ENCODE peak calls at places on chromosome 11, in six cellular contexts. A, T, V, F, E and S are unnamed samples.

GRCh38 chr11:102497061-102497460 is 33.5 kb downstream of the MMP7 start:
- DNase-seq in A (peak), T (no peak), V (peak), F (no peak), E (no peak), S (no peak)

GRCh38 chr11:65743928-65744698 is 23.5 kb upstream of the RNASEH2C start:
- DNase-seq in A (peak), T (no peak), V (peak), F (peak), E (peak), S (no peak)

GRCh38 chr11:1759851-1760220 is 3.9 kb downstream of the CTSD start:
- DNase-seq in A (no peak), T (no peak), V (no peak), F (no peak), E (no peak), S (no peak)

GRCh38 chr11:126917531-126918204 is 82.9 kb downstream of the KIRREL3 start:
- DNase-seq in A (peak), T (no peak), V (peak), F (no peak), E (no peak), S (no peak)

GRCh38 chr11:120109531-120109930 is 28.4 kb downstream of the TRIM29 start:
- DNase-seq in A (no peak), T (no peak), V (no peak), F (no peak), E (no peak), S (no peak)

GRCh38 chr11:88104408-88104807 is 70.8 kb downstream of the RAB38 start:
- DNase-seq in A (no peak), T (no peak), V (no peak), F (no peak), E (no peak), S (no peak)

GRCh38 chr11:108019870-108020540 is 11.3 kb downstream of the CUL5 start:
- DNase-seq in A (peak), T (no peak), V (peak), F (no peak), E (no peak), S (no peak)

GRCh38 chr11:119747868-119748660 is 19.1 kb upstream of the NECTIN1 start:
- DNase-seq in A (no peak), T (no peak), V (no peak), F (no peak), E (no peak), S (no peak)

GRCh38 chr11:67452141-67452952 is at the start of gene GPR152:
- DNase-seq in A (no peak), T (peak), V (no peak), F (no peak), E (no peak), S (no peak)

GRCh38 chr11:68118753-68119448 is 2.3 kb downstream of the CHKA start:
- DNase-seq in A (peak), T (no peak), V (peak), F (no peak), E (no peak), S (peak)

GRCh38 chr11:119712459-119713360 is 16.3 kb downstream of the NECTIN1 start:
- DNase-seq in A (no peak), T (no peak), V (no peak), F (no peak), E (no peak), S (no peak)

GRCh38 chr11:36056160-36056751 is 112.4 kb downstream of the LDLRAD3 start:
- DNase-seq in A (peak), T (no peak), V (peak), F (no peak), E (peak), S (no peak)

GRCh38 chr11:102883132-102883531 is 8.3 kb upstream of the MMP12 start:
- DNase-seq in A (no peak), T (no peak), V (no peak), F (no peak), E (no peak), S (no peak)